ENCODE peak calls at places on chromosome 1, in four cellular contexts. O is WTC11, M is HEK293T, T is K562. P is an unnamed sample.

GRCh38 chr1:209625205-209625549 is 27.0 kb downstream of the LAMB3 start:
- DNase-seq in O (no peak), M (no peak), T (no peak), P (no peak)

GRCh38 chr1:52636701-52637695 is 4.0 kb downstream of the SHISAL2A start:
- DNase-seq in O (no peak), M (no peak), T (no peak), P (no peak)

GRCh38 chr1:75672528-75673393 is 51.7 kb upstream of the ACADM start:
- DNase-seq in O (peak; percentile 23), M (peak; percentile 26), T (peak; percentile 55), P (peak; percentile 58)

GRCh38 chr1:59412705-59413326 is 115.9 kb downstream of the FGGY start:
- DNase-seq in O (no peak), M (no peak), T (no peak), P (no peak)

GRCh38 chr1:113804421-113805255 is 7.6 kb downstream of the RSBN1 start:
- DNase-seq in O (no peak), M (peak; percentile 43), T (peak; percentile 83), P (peak; percentile 84)

GRCh38 chr1:43621386-43621785 is 28.6 kb upstream of the KDM4A start:
- DNase-seq in O (no peak), M (no peak), T (no peak), P (no peak)

GRCh38 chr1:2030076-2030870 is 11.1 kb downstream of the GABRD start:
- DNase-seq in O (no peak), M (no peak), T (no peak), P (no peak)

GRCh38 chr1:118483245-118484006 is 298.4 kb upstream of the SPAG17 start:
- DNase-seq in O (no peak), M (no peak), T (no peak), P (no peak)

GRCh38 chr1:183101841-183102276 is 78.6 kb downstream of the LAMC1 start:
- DNase-seq in O (no peak), M (no peak), T (no peak), P (no peak)

GRCh38 chr1:222617367-222617951 is 438 bp upstream of the MIA3 start:
- DNase-seq in O (peak; percentile 96), M (peak; percentile 93), T (peak; percentile 93), P (peak; percentile 77)

GRCh38 chr1:222613627-222614026 is 4.3 kb upstream of the MIA3 start:
- DNase-seq in O (no peak), M (no peak), T (no peak), P (no peak)

GRCh38 chr1:222618001-222618879 is at the start of gene MIA3:
- DNase-seq in O (peak; percentile 76), M (peak; percentile 90), T (peak; percentile 96), P (peak; percentile 39)

GRCh38 chr1:222618880-222619321 is 1.0 kb downstream of the MIA3 start:
- DNase-seq in O (peak; percentile 29), M (peak; percentile 47), T (peak; percentile 44), P (peak; percentile 9)

DNA sequence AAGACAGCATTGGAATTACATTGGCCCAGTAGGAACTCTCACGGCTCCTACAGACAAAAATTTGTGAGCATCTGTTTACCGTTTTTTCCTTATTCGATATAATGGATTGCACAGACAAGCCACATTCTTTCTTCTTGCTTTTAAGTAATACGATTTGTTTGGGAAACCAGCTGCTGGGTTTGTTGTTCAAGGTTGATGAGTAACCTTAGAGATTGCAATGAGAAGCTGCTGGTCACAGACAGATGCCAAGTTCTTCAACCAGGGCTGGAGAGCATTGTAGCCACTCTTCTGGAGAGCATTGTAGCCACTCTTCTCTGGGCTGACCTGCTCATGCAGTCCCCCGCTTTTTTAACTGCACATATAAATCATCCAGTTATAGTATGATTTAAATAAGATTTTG is 1.4 kb upstream of the MIA3 start:
- DNase-seq in O (no peak), M (no peak), T (no peak), P (peak; percentile 22)
- TF ChIP-seq ELF4 in O (no peak), M (no peak), T (no peak), P (no peak)

GRCh38 chr1:177048314-177049069 is 116.0 kb downstream of the ASTN1 start:
- DNase-seq in O (no peak), M (no peak), T (no peak), P (no peak)
- TF ChIP-seq ELF4 in O (no peak), M (no peak), T (no peak), P (no peak)

DNA sequence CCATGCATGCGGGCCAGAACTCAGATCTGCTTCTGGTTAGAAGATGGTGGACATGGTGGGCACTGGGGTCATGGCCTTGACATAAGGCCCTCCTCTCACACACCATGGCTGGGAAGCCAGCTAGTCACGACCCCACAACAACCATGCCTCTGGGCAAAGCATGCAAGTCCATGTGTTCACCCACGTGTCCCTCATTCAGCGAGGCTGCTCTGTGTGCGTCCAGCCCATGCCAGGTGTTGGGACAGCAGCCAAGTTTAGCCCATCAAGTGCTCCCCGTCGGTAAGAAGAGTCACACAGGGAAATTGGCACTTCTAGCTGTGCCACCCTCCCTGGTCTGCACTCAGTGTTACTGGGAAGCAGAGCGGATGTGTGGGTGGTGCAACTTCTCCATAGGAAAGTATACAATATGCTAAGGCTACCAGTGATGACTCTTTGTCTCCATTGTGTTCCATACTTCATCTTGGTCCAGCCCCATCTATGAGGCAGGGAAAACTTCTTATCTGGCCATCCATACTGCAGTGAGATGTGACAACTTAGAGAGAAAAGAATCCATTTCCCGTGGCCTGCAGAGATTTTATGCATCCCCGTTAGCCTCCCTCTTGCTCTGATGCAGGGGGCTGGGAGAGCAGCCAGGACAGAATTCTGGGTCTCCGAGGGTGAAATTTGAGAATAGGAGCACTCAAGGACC is 198.0 kb downstream of the GRIK3 start:
- DNase-seq in O (no peak), M (no peak), T (no peak), P (no peak)
- TF ChIP-seq ELF4 in O (no peak), M (no peak), T (no peak), P (no peak)

GRCh38 chr1:232543194-232543593 is 86.7 kb downstream of the SIPA1L2 start:
- DNase-seq in O (no peak), M (no peak), T (no peak), P (no peak)

GRCh38 chr1:232548651-232549050 is 81.3 kb downstream of the SIPA1L2 start:
- DNase-seq in O (no peak), M (no peak), T (no peak), P (no peak)

GRCh38 chr1:232549998-232550397 is 79.9 kb downstream of the SIPA1L2 start:
- DNase-seq in O (no peak), M (no peak), T (no peak), P (no peak)

GRCh38 chr1:232551281-232551835 is 78.6 kb downstream of the SIPA1L2 start:
- DNase-seq in O (no peak), M (no peak), T (no peak), P (no peak)

DNA sequence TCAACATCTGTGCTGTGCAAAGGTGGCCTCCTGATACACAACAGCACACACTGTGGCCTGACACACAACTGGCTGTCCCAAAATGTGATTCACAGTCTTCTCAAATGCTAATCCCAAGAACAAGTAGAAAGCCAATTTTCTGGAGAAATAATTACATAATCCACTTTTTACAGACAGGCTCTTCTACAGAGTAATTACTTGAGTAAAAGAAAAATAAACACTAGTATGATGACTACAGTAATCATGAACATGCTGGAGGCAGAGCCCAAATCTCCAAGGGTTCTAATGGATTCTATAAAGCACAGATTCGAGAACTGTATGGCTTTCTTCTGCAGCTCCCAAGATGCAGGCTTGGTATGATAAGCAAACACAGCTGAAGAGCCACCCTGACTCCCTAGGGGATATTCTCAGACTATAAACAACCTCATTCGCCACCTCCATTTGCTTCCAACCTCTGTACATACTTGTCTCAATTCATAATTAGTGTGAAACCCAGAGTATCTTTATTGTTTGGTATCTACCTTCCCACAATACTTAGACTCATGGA is 81.9 kb downstream of the SIPA1L2 start:
- DNase-seq in O (no peak), M (no peak), T (no peak), P (no peak)
- TF ChIP-seq ELF4 in O (no peak), M (no peak), T (no peak), P (no peak)

DNA sequence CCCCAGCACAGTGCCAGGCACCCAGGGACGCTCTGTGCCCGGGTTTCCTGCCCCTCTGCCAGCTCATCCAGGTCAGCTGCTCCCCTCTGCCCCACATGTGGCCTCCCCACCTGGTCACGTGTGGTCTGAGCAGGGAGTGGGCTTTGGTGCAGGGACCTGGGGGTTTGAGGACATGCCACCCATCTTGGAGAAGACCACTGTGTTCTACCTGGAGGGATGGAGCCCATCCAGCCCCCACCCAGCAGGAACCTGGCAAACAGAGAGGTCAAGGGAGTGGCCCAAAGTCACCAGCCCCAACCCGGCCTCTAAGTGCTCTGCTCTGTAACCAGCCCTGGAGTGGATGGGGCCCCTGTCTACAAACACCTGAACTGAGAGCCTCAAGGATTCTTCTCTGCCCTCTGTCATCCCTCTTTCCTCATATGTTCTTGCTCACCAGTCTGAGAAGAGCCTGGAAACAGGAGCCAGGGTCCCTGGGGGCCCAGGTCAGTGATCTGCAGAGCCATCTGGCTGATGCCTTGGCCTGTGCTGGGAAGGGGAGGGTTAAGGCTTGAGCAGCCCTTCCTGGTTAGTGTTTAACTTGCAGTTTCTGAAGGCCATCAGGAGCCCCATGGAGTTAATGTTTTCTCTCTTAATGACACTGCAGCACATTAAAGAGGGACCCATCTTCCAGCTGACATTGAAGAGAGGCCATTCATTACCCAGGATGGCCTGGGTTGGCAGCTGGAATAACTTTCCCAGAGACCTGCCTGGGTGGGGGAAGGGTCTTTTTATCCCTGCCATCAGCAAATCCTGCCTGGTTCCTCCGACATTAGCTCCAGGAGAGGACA is 235.4 kb downstream of the PTPRU start:
- DNase-seq in O (no peak), M (no peak), T (no peak), P (peak; percentile 84)
- TF ChIP-seq ELF4 in O (no peak), M (no peak), T (no peak), P (no peak)